ENCODE peak calls at places on chromosomes 1 and 21, in ten cellular contexts. Z, C, U, B, H, E, F, N, O and T are unnamed samples.

GRCh38 chr21:44923481-44924084 is 2.9 kb upstream of the ITGB2 start:
- DNase-seq in Z (no peak), C (no peak), U (no peak), B (no peak), H (no peak), E (no peak), F (no peak), N (no peak), O (no peak), T (no peak)

GRCh38 chr1:24308365-24309015 is 10.7 kb upstream of the GRHL3 start:
- DNase-seq in Z (no peak), C (no peak), U (no peak), B (no peak), H (no peak), E (no peak), F (no peak), N (no peak), O (no peak), T (no peak)

GRCh38 chr1:95926331-95926730 is 692.3 kb downstream of the RWDD3 start:
- DNase-seq in Z (no peak), C (no peak), U (no peak), B (no peak), H (no peak), E (no peak), F (no peak), N (no peak), O (no peak), T (no peak)

GRCh38 chr1:200880212-200880611 is 7.4 kb downstream of the GPR25 start:
- DNase-seq in Z (no peak), C (no peak), U (no peak), B (no peak), H (no peak), E (no peak), F (no peak), N (no peak), O (no peak), T (no peak)

GRCh38 chr1:206722751-206723499 is 38.2 kb downstream of the MAPKAPK2 start:
- DNase-seq in Z (no peak), C (no peak), U (no peak), B (no peak), H (peak), E (no peak), F (no peak), N (no peak), O (no peak), T (no peak)

GRCh38 chr1:156524985-156525590 is 24.5 kb upstream of the MEF2D start:
- DNase-seq in Z (no peak), C (no peak), U (no peak), B (no peak), H (no peak), E (no peak), F (no peak), N (no peak), O (no peak), T (no peak)

GRCh38 chr1:156626079-156626438 is 6.8 kb downstream of the HAPLN2 start:
- DNase-seq in Z (no peak), C (no peak), U (no peak), B (no peak), H (no peak), E (no peak), F (no peak), N (no peak), O (no peak), T (no peak)

GRCh38 chr1:242569867-242570266 is 45.4 kb upstream of the PLD5 start:
- DNase-seq in Z (no peak), C (no peak), U (no peak), B (no peak), H (no peak), E (no peak), F (no peak), N (no peak), O (no peak), T (no peak)

GRCh38 chr1:53408013-53408754 is 51.0 kb upstream of the DMRTB1 start:
- DNase-seq in Z (no peak), C (no peak), U (no peak), B (no peak), H (no peak), E (peak), F (no peak), N (no peak), O (no peak), T (no peak)

GRCh38 chr1:209633335-209633997 is 18.8 kb downstream of the LAMB3 start:
- DNase-seq in Z (no peak), C (no peak), U (no peak), B (no peak), H (no peak), E (no peak), F (no peak), N (no peak), O (peak), T (no peak)

GRCh38 chr1:117396636-117397035 is 29.4 kb downstream of the MAN1A2 start:
- DNase-seq in Z (no peak), C (no peak), U (no peak), B (no peak), H (no peak), E (no peak), F (no peak), N (no peak), O (no peak), T (no peak)

GRCh38 chr1:39758556-39759435 is 12.4 kb downstream of the OXCT2 start:
- DNase-seq in Z (peak), C (no peak), U (no peak), B (no peak), H (no peak), E (no peak), F (no peak), N (no peak), O (no peak), T (no peak)

GRCh38 chr1:19040010-19040680 is 83.7 kb upstream of the IFFO2 start:
- DNase-seq in Z (peak), C (no peak), U (no peak), B (no peak), H (no peak), E (peak), F (no peak), N (peak), O (no peak), T (no peak)

GRCh38 chr1:23581219-23581618 is 21.9 kb upstream of the ID3 start:
- DNase-seq in Z (peak), C (no peak), U (no peak), B (no peak), H (peak), E (no peak), F (no peak), N (peak), O (peak), T (no peak)

GRCh38 chr1:33790577-33790976 is 73.3 kb upstream of the HMGB4 start:
- DNase-seq in Z (no peak), C (no peak), U (no peak), B (no peak), H (no peak), E (no peak), F (no peak), N (no peak), O (no peak), T (no peak)

GRCh38 chr1:43835141-43836021 is 98.2 kb upstream of the ARTN start:
- DNase-seq in Z (peak), C (no peak), U (peak), B (no peak), H (no peak), E (no peak), F (no peak), N (no peak), O (peak), T (peak)

GRCh38 chr1:91020486-91020885 is 1.3 kb downstream of the ZNF644 start:
- DNase-seq in Z (no peak), C (no peak), U (no peak), B (no peak), H (no peak), E (no peak), F (no peak), N (no peak), O (peak), T (no peak)

GRCh38 chr1:3065797-3066196 is 3.2 kb upstream of the PRDM16 start:
- DNase-seq in Z (no peak), C (no peak), U (no peak), B (peak), H (no peak), E (peak), F (no peak), N (no peak), O (no peak), T (no peak)

GRCh38 chr1:76993036-76993435 is 125.8 kb downstream of the ST6GALNAC5 start:
- DNase-seq in Z (no peak), C (no peak), U (no peak), B (no peak), H (no peak), E (no peak), F (no peak), N (no peak), O (no peak), T (no peak)

GRCh38 chr1:112234710-112235109 is 161.3 kb upstream of the CTTNBP2NL start:
- DNase-seq in Z (no peak), C (no peak), U (no peak), B (no peak), H (no peak), E (no peak), F (no peak), N (no peak), O (no peak), T (no peak)

GRCh38 chr1:89673251-89673650 is 40.3 kb downstream of the LRRC8C start:
- DNase-seq in Z (no peak), C (no peak), U (no peak), B (no peak), H (no peak), E (no peak), F (no peak), N (no peak), O (no peak), T (no peak)

GRCh38 chr1:212341090-212341489 is 55.9 kb downstream of the PPP2R5A start:
- DNase-seq in Z (no peak), C (no peak), U (no peak), B (no peak), H (no peak), E (no peak), F (no peak), N (no peak), O (peak), T (no peak)

GRCh38 chr1:153231800-153232199 is 14.4 kb downstream of the PRR9 start:
- DNase-seq in Z (no peak), C (no peak), U (peak), B (peak), H (no peak), E (no peak), F (no peak), N (no peak), O (no peak), T (no peak)

GRCh38 chr1:9164537-9164910 is 35.6 kb upstream of the GPR157 start:
- DNase-seq in Z (peak), C (no peak), U (no peak), B (no peak), H (no peak), E (no peak), F (no peak), N (no peak), O (peak), T (no peak)

GRCh38 chr1:7265771-7266371 is 480.6 kb downstream of the CAMTA1 start:
- DNase-seq in Z (peak), C (no peak), U (peak), B (peak), H (no peak), E (peak), F (no peak), N (no peak), O (peak), T (peak)

GRCh38 chr1:21539933-21540332 is 30.7 kb downstream of the ALPL start:
- DNase-seq in Z (no peak), C (no peak), U (peak), B (no peak), H (no peak), E (peak), F (no peak), N (no peak), O (no peak), T (peak)

GRCh38 chr21:36589352-36589971 is 109.5 kb upstream of the SIM2 start:
- DNase-seq in Z (peak), C (no peak), U (peak), B (no peak), H (peak), E (no peak), F (no peak), N (no peak), O (peak), T (peak)

GRCh38 chr1:164188507-164188906 is 370.5 kb upstream of the PBX1 start:
- DNase-seq in Z (no peak), C (no peak), U (peak), B (no peak), H (no peak), E (no peak), F (no peak), N (no peak), O (no peak), T (no peak)

GRCh38 chr1:100323428-100324106 is 28.7 kb upstream of the CDC14A start:
- DNase-seq in Z (no peak), C (no peak), U (peak), B (no peak), H (peak), E (no peak), F (no peak), N (no peak), O (peak), T (no peak)

GRCh38 chr1:58546520-58547308 is at the start of gene OMA1:
- DNase-seq in Z (peak), C (peak), U (peak), B (peak), H (peak), E (peak), F (peak), N (peak), O (peak), T (peak)

GRCh38 chr1:3642921-3643675 is 6.8 kb downstream of the WRAP73 start:
- DNase-seq in Z (peak), C (no peak), U (no peak), B (no peak), H (no peak), E (peak), F (no peak), N (peak), O (no peak), T (no peak)

GRCh38 chr21:25999935-26000582 is 170.5 kb downstream of the APP start:
- DNase-seq in Z (peak), C (peak), U (no peak), B (no peak), H (peak), E (no peak), F (no peak), N (peak), O (no peak), T (no peak)

DNA sequence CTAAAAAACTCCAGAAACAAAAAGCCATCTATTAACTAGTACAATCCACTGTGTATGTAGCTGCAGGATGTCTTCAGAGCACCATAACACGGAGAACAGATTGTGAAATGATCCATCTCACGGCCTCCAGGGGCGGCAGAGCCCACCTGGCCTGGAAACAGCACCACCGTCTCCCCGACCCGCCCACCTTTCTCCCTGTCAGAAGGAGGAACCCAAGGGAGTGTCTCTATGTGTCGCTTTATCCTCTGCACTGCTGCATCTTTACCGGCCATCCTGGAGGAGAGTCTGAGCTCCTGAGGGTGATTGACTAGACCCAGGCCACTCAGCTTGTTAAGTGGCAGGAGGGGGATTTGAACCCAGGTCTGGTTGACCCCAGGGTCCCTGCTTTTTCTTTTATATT is 405.0 kb downstream of the MATN1 start:
- DNase-seq in Z (no peak), C (no peak), U (no peak), B (no peak), H (no peak), E (no peak), F (no peak), N (peak), O (no peak), T (no peak)
- TF ChIP-seq CTCF in Z (no peak), C (no peak), U (no peak), B (no peak), H (no peak), E (no peak), F (no peak), N (no peak), O (no peak), T (no peak)

DNA sequence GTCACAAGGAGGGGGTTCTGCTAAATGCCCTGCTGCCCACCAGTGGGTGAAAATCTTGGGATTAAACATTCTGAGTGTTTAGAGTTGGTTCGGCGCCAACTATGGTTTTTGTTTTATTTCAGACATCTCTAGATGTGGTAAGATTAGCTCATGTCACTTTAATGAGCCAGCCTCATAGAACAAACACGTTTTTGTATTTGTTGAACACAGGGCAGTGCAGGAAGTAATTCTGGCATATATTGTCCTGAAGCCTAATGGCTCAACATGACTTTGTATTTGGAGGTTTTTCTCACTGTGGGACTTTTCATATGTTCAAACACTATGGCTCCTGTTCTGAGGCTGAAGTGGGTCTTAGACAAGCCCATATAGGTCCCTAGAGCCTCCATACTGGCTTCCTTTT is 107.8 kb downstream of the NGF start:
- DNase-seq in Z (no peak), C (no peak), U (no peak), B (no peak), H (no peak), E (no peak), F (no peak), N (no peak), O (no peak), T (no peak)
- TF ChIP-seq CTCF in Z (no peak), C (no peak), U (no peak), B (no peak), H (no peak), E (no peak), F (no peak), N (no peak), O (no peak), T (no peak)

DNA sequence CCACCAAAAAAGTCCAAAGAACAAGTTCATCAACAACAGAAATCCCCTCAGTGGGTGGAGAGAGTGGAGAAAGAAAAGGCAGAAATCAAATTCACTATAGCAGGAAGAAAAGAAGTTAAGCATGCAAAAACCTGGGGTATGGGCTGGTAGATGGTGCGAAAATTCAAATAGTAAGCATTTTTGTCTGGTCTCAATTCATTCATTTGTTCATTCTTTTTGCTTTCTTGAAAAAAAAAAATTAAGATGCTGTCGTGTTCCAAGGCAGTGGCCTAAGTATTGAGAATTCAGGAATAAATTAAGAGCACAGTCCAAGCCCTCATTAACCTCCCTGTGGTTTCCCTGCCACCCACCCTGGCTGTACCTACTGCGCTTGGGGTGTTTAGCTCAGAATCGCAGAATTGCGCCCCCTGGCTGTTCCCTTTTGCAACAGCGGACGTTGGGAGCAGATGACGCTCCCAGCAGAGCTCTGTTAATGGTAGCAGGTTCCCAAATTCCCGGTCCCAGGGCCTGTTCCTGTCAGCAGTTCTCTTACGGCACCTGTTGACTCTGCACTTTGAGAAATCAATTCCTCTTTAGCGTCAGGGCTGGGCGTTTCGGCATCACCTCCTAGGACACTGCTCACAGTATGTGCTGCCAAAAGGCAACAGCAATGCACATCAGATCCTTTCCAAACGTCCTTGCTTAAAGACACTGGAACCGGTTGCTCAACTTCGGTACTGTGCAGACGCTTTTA is 34.0 kb upstream of the SSX2IP start:
- DNase-seq in Z (no peak), C (peak), U (no peak), B (no peak), H (no peak), E (no peak), F (no peak), N (peak), O (no peak), T (no peak)
- TF ChIP-seq CTCF in Z (peak), C (peak), U (no peak), B (peak), H (no peak), E (no peak), F (no peak), N (peak), O (no peak), T (peak)

DNA sequence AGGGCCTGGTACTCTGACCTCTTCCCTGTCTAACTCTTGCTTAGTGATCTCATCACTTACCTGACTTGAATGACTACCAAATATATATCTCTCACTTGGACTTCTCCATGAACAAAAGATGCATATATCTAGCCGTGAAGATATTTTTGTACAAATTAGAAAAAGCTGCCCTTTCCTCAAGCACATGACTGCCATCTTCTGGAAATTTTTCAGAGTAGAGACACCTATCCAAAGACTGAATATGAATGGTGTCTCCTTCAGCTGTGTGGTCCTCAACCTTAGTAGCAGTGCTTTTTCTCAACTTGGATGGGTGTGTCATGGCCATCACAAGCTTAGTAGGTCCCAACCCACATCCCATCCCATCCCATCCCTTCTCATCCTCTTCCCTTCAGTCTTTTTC is 142.3 kb downstream of the DNM3 start:
- DNase-seq in Z (no peak), C (no peak), U (no peak), B (no peak), H (no peak), E (no peak), F (no peak), N (no peak), O (peak), T (peak)
- TF ChIP-seq CTCF in Z (peak), C (no peak), U (peak), B (no peak), H (peak), E (no peak), F (no peak), N (peak), O (peak), T (no peak)